ENCODE peak calls at places on chromosomes 4 and X, in nine cellular contexts. D, X, H, T, R, W, Y, F and P are unnamed samples.

GRCh38 chrX:19909761-19910160 is 22.4 kb upstream of the SH3KBP1 start:
- DNase-seq in D (no peak), X (no peak), H (no peak), T (no peak), R (no peak), W (no peak), Y (no peak), F (no peak), P (no peak)

GRCh38 chrX:41389311-41389888 is 55.4 kb downstream of the DDX3X start:
- DNase-seq in D (peak), X (peak), H (peak), T (no peak), R (no peak), W (no peak), Y (peak), F (no peak), P (no peak)

GRCh38 chr4:92618968-92619367 is 315.2 kb downstream of the GRID2 start:
- DNase-seq in D (peak), X (no peak), H (no peak), T (no peak), R (no peak), W (no peak), Y (no peak), F (no peak), P (no peak)

GRCh38 chrX:154401045-154401799 is 3.0 kb downstream of the RPL10 start:
- DNase-seq in D (peak), X (peak), H (no peak), T (no peak), R (no peak), W (no peak), Y (no peak), F (no peak), P (no peak)

GRCh38 chr4:7135389-7135746 is 57.0 kb upstream of the SORCS2 start:
- DNase-seq in D (no peak), X (no peak), H (no peak), T (no peak), R (no peak), W (no peak), Y (no peak), F (peak), P (no peak)

GRCh38 chr4:2948895-2949781 is 14.1 kb downstream of the NOP14 start:
- DNase-seq in D (peak), X (no peak), H (no peak), T (no peak), R (no peak), W (no peak), Y (peak), F (no peak), P (no peak)

GRCh38 chrX:132092439-132093065 is 35.3 kb downstream of the FRMD7 start:
- DNase-seq in D (peak), X (peak), H (peak), T (peak), R (no peak), W (peak), Y (peak), F (no peak), P (no peak)

GRCh38 chrX:27336466-27337091 is 126.6 kb downstream of the PPP4R3C start:
- DNase-seq in D (peak), X (peak), H (peak), T (no peak), R (no peak), W (no peak), Y (peak), F (no peak), P (no peak)

GRCh38 chr4:121582296-121582695 is 114.5 kb downstream of the ANXA5 start:
- DNase-seq in D (no peak), X (no peak), H (no peak), T (no peak), R (no peak), W (no peak), Y (no peak), F (no peak), P (no peak)

GRCh38 chrX:101417981-101418841 is 10.2 kb downstream of the HNRNPH2 start:
- DNase-seq in D (no peak), X (no peak), H (peak), T (no peak), R (peak), W (peak), Y (peak), F (peak), P (peak)

GRCh38 chr4:30722916-30723270 is 2.7 kb downstream of the PCDH7 start:
- DNase-seq in D (no peak), X (no peak), H (no peak), T (no peak), R (no peak), W (no peak), Y (no peak), F (peak), P (no peak)

GRCh38 chr4:110705440-110705782 is 82.5 kb upstream of the PITX2 start:
- DNase-seq in D (no peak), X (no peak), H (no peak), T (no peak), R (no peak), W (no peak), Y (no peak), F (no peak), P (no peak)

GRCh38 chrX:13662537-13662841 is 9.5 kb downstream of the TCEANC start:
- DNase-seq in D (no peak), X (no peak), H (no peak), T (no peak), R (no peak), W (peak), Y (no peak), F (no peak), P (no peak)

GRCh38 chr4:110641218-110641617 is 18.3 kb upstream of the PITX2 start:
- DNase-seq in D (no peak), X (no peak), H (no peak), T (no peak), R (no peak), W (no peak), Y (no peak), F (peak), P (no peak)

GRCh38 chrX:103367502-103367901 is 8.8 kb upstream of the BEX3 start:
- DNase-seq in D (no peak), X (no peak), H (no peak), T (no peak), R (no peak), W (no peak), Y (no peak), F (no peak), P (no peak)

GRCh38 chr4:178063568-178063967 is 621.3 kb upstream of the AGA start:
- DNase-seq in D (no peak), X (no peak), H (no peak), T (no peak), R (no peak), W (no peak), Y (no peak), F (no peak), P (no peak)

DNA sequence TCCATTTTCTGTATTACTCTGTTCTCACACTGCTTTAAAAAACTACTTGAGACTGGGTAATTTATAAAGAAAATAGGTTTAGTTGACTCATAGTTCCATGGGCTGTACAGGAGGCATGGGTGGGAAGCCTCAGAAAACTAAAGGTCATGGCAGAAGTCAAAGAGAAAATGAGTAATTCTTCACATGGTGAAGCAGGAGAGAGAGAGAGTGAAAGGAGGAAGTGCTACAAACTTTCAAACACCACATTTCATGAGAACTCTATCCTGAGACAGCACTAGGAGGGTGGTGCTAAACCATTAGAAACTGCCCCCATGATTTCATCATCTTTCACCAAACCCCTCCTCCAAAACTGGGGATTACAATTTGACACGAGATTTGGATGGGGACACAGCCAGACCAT is 108.0 kb upstream of the PBDC1 start:
- DNase-seq in D (no peak), X (no peak), H (no peak), T (no peak), R (no peak), W (no peak), Y (no peak), F (no peak), P (no peak)
- TF ChIP-seq POLR2A in D (no peak), X (no peak), H (no peak), T (no peak), R (no peak), W (no peak), Y (no peak), F (no peak), P (no peak)

GRCh38 chr4:148654131-148654530 is 211.9 kb upstream of the NR3C2 start:
- DNase-seq in D (no peak), X (no peak), H (no peak), T (no peak), R (no peak), W (no peak), Y (no peak), F (no peak), P (no peak)

GRCh38 chr4:148648599-148648998 is 206.4 kb upstream of the NR3C2 start:
- DNase-seq in D (no peak), X (no peak), H (no peak), T (no peak), R (no peak), W (no peak), Y (no peak), F (no peak), P (no peak)

GRCh38 chr4:148651991-148652390 is 209.8 kb upstream of the NR3C2 start:
- DNase-seq in D (no peak), X (no peak), H (no peak), T (no peak), R (no peak), W (no peak), Y (no peak), F (no peak), P (no peak)

GRCh38 chr4:148653681-148654080 is 211.5 kb upstream of the NR3C2 start:
- DNase-seq in D (no peak), X (no peak), H (no peak), T (no peak), R (no peak), W (no peak), Y (no peak), F (no peak), P (no peak)

GRCh38 chr4:148649669-148650331 is 207.6 kb upstream of the NR3C2 start:
- DNase-seq in D (no peak), X (no peak), H (no peak), T (no peak), R (no peak), W (no peak), Y (no peak), F (no peak), P (no peak)
- TF ChIP-seq EP300 in D (no peak), X (no peak), H (no peak), T (no peak), R (no peak), W (no peak), Y (no peak), F (no peak), P (no peak)

DNA sequence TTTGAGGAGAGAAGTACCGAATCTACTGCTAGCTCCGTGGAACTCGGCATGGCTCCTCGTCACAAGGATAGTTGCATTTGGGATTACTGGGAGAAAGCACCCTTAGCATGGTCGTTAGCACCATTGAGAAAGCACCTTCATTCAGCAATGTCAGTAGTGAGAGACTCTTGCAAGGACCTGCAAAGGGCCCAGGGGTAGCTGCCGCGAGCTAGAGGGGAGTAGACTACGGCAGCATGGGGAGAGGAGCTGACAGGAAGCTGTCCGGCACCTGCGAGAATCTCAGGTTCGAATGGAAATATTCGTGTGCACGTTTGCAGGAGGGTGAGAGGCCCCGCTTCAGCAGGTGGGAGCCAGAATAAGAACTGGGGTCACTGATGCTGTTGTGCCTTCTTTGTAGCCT is 20.2 kb downstream of the TLR10 start:
- DNase-seq in D (no peak), X (no peak), H (no peak), T (no peak), R (no peak), W (no peak), Y (no peak), F (no peak), P (no peak)
- TF ChIP-seq POLR2A in D (no peak), X (no peak), H (no peak), T (peak), R (no peak), W (no peak), Y (no peak), F (no peak), P (no peak)

GRCh38 chr4:108270466-108271450 is 102.0 kb upstream of the LEF1 start:
- DNase-seq in D (no peak), X (no peak), H (no peak), T (no peak), R (no peak), W (no peak), Y (no peak), F (no peak), P (no peak)
- TF ChIP-seq EP300 in D (no peak), X (no peak), H (no peak), T (no peak), R (no peak), W (no peak), Y (no peak), F (no peak), P (no peak)

DNA sequence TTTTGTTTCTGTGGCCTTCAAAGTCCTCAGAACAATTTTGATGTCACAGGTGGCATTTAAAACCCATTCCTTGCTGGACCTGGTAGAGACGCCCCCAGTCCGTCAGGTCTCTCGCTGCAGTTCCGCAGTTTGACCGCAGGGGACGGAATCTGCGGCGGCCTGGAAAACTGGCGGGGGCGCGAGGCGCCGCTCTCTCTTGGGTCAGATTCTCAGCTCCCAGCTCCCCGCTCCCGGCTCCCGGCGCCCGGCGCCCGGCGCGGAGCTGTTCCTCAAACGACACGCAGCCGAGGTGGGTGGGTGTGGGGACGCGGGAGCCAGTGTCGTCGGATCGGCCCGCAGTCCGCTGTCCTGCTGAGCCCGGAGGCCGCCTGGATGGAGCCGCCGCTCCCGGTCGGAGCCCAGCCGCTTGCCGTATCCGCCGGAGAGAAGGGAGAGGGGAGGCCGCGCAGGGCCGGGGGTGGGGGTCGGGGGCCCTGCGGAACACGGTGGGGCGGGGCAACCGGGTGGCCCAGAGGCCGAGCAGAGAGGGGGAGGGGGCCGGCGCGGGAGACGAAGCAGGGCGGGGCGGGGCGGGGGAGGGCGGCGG is at the start of gene OCRL:
- DNase-seq in D (peak), X (peak), H (peak), T (no peak), R (peak), W (peak), Y (peak), F (peak), P (peak)
- TF ChIP-seq POLR2A in D (peak), X (peak), H (peak), T (no peak), R (no peak), W (peak), Y (no peak), F (no peak), P (no peak)

DNA sequence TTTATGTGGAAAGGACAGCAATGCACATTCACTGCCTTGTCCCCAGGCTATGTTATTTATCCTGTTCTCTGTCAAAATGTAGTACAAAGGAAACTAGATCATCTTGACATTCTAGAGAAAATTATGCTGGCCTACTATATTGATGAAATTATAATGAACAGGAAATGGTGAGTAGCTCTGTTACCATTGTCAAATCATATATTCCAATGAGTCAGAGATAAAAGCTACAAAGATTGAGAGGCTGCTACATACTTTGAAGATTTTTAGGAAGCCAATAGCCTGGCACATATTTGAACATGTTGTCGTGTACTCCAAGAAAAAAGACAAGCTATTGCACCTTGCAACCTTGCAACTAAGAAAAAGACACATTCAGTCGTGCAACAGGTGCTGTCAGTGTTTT is 52.7 kb upstream of the TET2 start:
- DNase-seq in D (no peak), X (no peak), H (no peak), T (no peak), R (no peak), W (no peak), Y (no peak), F (no peak), P (no peak)
- TF ChIP-seq EP300 in D (no peak), X (no peak), H (no peak), T (no peak), R (no peak), W (no peak), Y (no peak), F (no peak), P (no peak)

DNA sequence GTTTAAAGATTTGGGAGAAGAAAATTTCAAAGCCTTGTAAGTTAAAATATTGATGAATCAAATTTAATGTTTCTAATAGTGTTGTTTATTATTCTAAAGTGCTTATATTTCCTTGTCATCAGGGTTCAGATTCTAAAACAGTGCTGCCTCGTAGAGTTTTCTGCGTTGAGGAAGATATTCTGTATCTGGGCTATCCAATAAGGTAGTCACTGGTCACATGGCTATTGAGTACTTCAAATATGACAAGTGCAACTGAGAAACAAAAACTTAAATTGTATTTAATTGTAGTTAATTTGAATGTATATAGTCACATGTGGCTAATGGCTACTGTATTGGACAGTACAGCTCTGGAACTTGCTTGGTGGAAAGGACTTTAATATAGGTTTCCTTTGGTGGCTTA is 1.1 kb downstream of the ALB start:
- DNase-seq in D (no peak), X (no peak), H (no peak), T (no peak), R (no peak), W (no peak), Y (no peak), F (no peak), P (no peak)
- TF ChIP-seq POLR2A in D (no peak), X (no peak), H (no peak), T (no peak), R (no peak), W (no peak), Y (no peak), F (no peak), P (no peak)

DNA sequence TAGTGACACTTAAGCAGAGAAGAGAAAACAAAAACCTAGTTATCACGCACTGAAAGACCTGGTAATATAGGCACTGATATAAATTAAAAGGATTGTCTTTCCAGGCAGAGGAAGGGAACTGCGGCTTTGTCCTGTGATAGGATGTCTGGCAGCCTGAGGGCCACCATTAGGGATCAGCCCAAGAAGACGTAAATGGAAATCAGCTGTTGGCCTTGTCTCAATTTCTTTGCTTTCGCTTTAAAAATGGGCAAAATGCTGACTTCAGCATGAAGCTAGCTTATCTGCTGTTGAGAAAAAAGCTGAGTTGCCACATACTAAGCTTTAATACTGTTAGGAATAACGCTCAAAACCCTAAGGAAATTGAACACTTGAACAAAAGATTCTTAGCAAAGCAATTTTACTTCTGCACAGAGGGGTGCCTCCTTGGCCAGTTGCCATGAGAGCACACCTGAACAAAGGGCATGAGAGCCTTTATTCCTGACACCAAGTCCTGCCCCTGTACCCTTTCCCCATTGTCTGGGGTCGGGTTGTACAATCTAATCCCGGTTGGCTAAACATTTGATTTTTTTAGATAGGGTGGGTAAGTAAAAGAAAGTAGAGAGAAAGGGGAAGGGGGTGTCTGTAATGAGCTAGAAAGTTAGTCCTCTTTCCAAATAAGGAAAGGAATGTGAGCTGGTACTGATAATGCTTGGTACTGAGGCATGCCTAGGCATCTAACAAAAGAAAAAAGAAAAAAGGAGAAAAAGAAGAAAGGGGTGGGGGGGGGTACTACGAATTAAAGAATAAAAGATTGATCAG is 85.2 kb upstream of the UCP1 start:
- DNase-seq in D (no peak), X (no peak), H (no peak), T (no peak), R (no peak), W (no peak), Y (no peak), F (no peak), P (peak)
- TF ChIP-seq EP300 in D (no peak), X (no peak), H (no peak), T (no peak), R (no peak), W (no peak), Y (no peak), F (no peak), P (no peak)

GRCh38 chrX:54641530-54641929 is 111.5 kb downstream of the GNL3L start:
- DNase-seq in D (no peak), X (no peak), H (no peak), T (no peak), R (no peak), W (no peak), Y (no peak), F (no peak), P (no peak)
- TF ChIP-seq POLR2A in D (no peak), X (no peak), H (no peak), T (no peak), R (no peak), W (no peak), Y (no peak), F (no peak), P (no peak)

GRCh38 chr4:188887905-188888304 is 748.7 kb downstream of the TRIML1 start:
- DNase-seq in D (no peak), X (no peak), H (no peak), T (no peak), R (no peak), W (no peak), Y (no peak), F (no peak), P (no peak)
- TF ChIP-seq EP300 in D (no peak), X (no peak), H (no peak), T (no peak), R (no peak), W (no peak), Y (no peak), F (no peak), P (no peak)